ENCODE peak calls at places on chromosomes 11 and 22, in four cellular contexts. B is SK-N-SH, F is GM12878, R is HepG2. T is an unnamed sample.

GRCh38 chr22:49914256-49914655 is 4.0 kb downstream of the ALG12 start:
- DNase-seq in B (no peak), F (no peak), R (no peak), T (no peak)

GRCh38 chr11:36073411-36074203 is 129.7 kb downstream of the LDLRAD3 start:
- DNase-seq in B (peak; percentile 69), F (no peak), R (no peak), T (no peak)

GRCh38 chr22:32396746-32397145 is 15.3 kb downstream of the RTCB start:
- DNase-seq in B (no peak), F (no peak), R (no peak), T (no peak)

GRCh38 chr11:46493786-46494185 is 100.0 kb downstream of the AMBRA1 start:
- DNase-seq in B (no peak), F (no peak), R (no peak), T (no peak)

GRCh38 chr11:57513911-57514537 is 1.5 kb downstream of the SLC43A1 start:
- DNase-seq in B (peak; percentile 72), F (no peak), R (no peak), T (no peak)

GRCh38 chr11:116130122-116130521 is 625.9 kb upstream of the CADM1 start:
- DNase-seq in B (no peak), F (no peak), R (no peak), T (no peak)

GRCh38 chr11:67406969-67407699 is 3.3 kb downstream of the TBC1D10C start:
- DNase-seq in B (peak; percentile 36), F (no peak), R (no peak), T (no peak)

GRCh38 chr11:37695283-37695682 is 1097.2 kb upstream of the RAG2 start:
- DNase-seq in B (no peak), F (no peak), R (no peak), T (no peak)

GRCh38 chr11:35619030-35619753 is 932 bp downstream of the FJX1 start:
- DNase-seq in B (peak; percentile 71), F (no peak), R (no peak), T (peak; percentile 77)

GRCh38 chr11:17161515-17161914 is 46.3 kb downstream of the PIK3C2A start:
- DNase-seq in B (no peak), F (no peak), R (no peak), T (no peak)

GRCh38 chr22:44245438-44245837 is 64.7 kb downstream of the PARVG start:
- DNase-seq in B (no peak), F (no peak), R (no peak), T (no peak)

GRCh38 chr11:119982517-119983239 is 155.2 kb downstream of the TRIM29 start:
- DNase-seq in B (no peak), F (no peak), R (no peak), T (no peak)
- TF ChIP-seq PBX3 in B (no peak), F (no peak), R (no peak), T (no peak)

DNA sequence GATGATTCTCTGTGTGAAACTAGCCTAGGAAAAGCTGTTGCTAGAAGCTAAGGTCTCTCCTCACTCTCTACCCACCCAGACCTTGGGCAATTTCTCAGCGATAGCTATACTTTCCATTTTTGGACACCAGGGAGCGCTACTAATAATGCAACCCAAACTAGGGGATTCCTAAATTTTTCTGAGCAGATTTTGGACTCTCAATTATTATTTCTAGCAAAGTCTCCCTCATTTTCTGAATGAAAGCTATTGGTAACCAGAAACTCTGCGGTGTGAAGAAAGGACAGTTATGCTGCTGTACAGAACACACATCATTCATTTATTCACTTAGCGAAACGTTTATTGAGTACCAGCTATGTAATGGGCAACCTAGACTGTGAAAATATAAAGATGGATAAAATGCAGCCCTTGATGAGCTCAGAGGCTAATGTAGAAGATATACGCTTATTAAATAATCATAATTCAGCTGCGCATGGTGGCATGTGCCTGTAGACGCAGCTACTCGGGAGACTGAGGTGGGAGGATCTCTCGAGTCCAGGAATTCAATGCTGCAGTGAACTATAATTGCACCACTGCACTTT is 6.1 kb upstream of the STIM1 start:
- DNase-seq in B (peak; percentile 53), F (no peak), R (peak; percentile 41), T (peak; percentile 51)
- TF ChIP-seq PBX3 in B (no peak), F (no peak), R (no peak), T (no peak)

DNA sequence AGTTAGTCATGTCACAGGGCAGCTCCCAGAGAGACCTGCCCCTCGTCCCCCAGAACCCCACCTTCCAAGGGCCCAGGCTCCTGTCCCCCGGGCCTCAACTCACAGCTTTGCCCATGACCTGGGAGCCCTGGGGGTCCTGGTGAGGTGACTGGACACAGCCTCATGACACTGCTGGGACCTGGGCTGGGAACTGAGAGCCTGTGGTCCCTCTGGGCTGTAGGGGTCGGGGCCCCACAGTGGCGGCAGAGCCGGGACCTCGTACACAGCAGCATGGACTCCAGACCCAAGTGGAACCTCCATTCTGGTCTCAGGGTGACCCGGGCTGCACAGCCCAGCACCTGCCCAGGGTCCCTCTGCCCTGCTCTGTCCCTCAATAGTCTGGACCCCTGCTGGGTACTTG is 6.9 kb downstream of the APOBEC3A start:
- DNase-seq in B (no peak), F (no peak), R (no peak), T (no peak)
- TF ChIP-seq PBX3 in B (no peak), F (no peak), R (no peak), T (no peak)

DNA sequence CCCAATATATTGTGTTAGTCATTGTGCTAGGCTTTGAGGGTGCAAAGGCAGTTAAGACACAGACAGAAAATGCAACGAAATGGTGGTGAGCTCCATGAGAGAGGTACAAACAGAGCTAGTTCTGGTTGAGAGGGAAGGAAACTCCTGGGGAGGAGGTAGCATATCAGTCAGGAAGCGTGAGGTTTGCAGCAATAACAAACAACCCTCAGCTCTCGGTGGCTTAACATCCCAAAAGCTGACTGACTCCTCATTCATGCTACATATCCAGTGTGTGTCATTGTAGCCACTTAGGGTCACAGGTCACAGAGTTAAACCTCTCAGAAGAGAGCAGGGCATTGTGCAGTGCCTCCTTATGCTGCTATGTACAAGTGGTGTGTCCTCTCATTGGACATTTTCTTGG is 1.7 kb upstream of the ST14 start:
- DNase-seq in B (no peak), F (no peak), R (no peak), T (no peak)
- TF ChIP-seq PBX3 in B (no peak), F (no peak), R (no peak), T (no peak)

GRCh38 chr11:70079691-70080090 is 1.6 kb downstream of the ANO1 start:
- DNase-seq in B (no peak), F (no peak), R (no peak), T (no peak)
- TF ChIP-seq PBX3 in B (no peak), F (no peak), R (no peak), T (no peak)

GRCh38 chr11:13009476-13009920 is 382 bp downstream of the RASSF10 start:
- DNase-seq in B (no peak), F (no peak), R (no peak), T (no peak)

GRCh38 chr11:13009921-13010736 is 1.0 kb downstream of the RASSF10 start:
- DNase-seq in B (peak; percentile 68), F (no peak), R (no peak), T (peak; percentile 53)

GRCh38 chr11:13007702-13008435 is 1.2 kb upstream of the RASSF10 start:
- DNase-seq in B (no peak), F (no peak), R (peak; percentile 95), T (peak; percentile 31)

GRCh38 chr11:13007182-13007581 is 1.9 kb upstream of the RASSF10 start:
- DNase-seq in B (no peak), F (no peak), R (peak; percentile 42), T (no peak)

DNA sequence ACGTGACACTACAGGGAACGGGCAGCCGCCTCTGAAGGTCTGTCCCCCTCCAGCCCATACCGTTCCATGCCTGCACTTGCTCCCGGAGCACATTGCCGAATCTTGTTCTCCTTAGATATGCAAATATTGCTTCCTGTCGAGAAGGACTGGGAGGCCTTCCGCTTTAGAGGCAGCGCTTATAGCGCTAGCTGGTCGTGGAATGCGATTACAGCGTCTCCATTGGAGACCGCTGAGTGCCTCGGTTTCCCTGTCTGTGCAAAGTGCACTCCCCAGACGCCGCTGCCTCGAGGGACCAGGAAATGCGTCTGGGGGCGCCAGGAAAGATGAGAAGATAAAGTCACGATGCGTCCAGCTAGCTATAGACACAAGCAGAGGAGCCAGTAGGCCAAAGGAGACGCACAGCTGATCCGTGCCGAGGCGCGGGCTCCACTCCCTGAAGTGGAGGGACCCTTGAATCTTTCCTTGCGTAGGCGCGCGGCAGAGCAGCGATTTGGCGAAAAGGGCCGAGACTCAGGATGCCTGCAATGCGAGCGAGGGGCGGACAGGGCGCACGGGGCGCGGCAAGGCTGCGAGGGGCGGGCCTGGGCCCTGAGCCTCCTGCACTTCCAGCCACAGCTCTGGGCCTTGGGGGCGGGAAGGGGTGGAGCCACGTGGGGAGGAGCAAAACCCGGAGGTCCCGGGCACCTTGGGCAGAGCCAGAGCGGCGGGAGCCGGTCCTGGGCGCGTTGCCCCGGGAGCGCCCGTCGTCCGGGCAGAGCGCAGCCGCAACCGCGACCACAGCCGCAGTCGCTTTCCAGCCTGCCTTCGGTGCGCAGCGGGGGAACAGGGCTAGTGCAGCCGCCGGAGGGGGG is at the start of gene RASSF10:
- DNase-seq in B (peak; percentile 93), F (no peak), R (no peak), T (peak; percentile 89)
- TF ChIP-seq PBX3 in B (no peak), F (no peak), R (no peak), T (no peak)

DNA sequence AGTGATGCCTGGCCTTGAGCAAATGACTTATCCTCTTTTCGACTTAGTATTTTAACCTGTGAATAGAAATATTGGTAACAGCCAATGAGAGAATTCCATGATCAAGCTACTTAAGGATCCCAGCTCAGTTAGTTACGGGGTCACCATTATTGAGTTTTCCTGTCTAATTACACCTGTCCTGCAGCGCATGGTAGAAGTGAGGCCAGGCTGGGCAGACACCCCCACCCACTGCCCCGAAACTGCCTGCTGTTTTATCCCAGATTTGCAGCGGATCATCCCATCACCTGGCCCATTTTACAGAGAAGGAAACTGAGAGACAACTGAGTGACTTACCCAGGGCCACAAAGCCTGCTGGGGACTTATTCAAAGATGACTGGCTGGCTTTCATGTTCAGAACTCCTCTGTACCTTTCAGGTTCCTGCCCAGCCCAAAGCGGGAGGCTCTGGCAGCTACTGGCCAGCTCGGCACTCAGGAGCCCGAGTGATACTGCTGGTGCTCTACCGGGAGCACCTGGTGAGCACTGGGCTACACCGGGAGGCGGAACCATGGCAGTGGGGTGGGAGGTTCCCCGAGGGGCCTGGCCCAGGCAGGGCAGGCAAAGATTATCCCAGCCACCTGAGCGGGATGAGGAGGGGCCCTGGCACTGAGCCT is 1.4 kb downstream of the MUS81 start:
- DNase-seq in B (no peak), F (no peak), R (no peak), T (no peak)
- TF ChIP-seq PBX3 in B (no peak), F (no peak), R (no peak), T (no peak)

GRCh38 chr22:17780116-17780740 is 6.0 kb upstream of the BID start:
- DNase-seq in B (no peak), F (no peak), R (no peak), T (no peak)
- TF ChIP-seq PBX3 in B (no peak), F (no peak), R (no peak), T (no peak)

GRCh38 chr11:31821779-31822574 is 10.9 kb upstream of the PAX6 start:
- DNase-seq in B (peak; percentile 16), F (no peak), R (no peak), T (no peak)

GRCh38 chr11:31825453-31826391 is 14.6 kb upstream of the PAX6 start:
- DNase-seq in B (peak; percentile 36), F (no peak), R (no peak), T (no peak)

GRCh38 chr11:31822604-31823371 is 11.7 kb upstream of the PAX6 start:
- DNase-seq in B (peak; percentile 14), F (no peak), R (no peak), T (no peak)

GRCh38 chr11:31824791-31825452 is 13.8 kb upstream of the PAX6 start:
- DNase-seq in B (peak; percentile 39), F (no peak), R (no peak), T (no peak)

GRCh38 chr11:31823372-31824371 is 12.6 kb upstream of the PAX6 start:
- DNase-seq in B (peak; percentile 27), F (no peak), R (no peak), T (no peak)
- TF ChIP-seq PBX3 in B (no peak), F (no peak), R (no peak), T (no peak)

T was measured in A549.